ENCODE peak calls at places on chromosomes 5 and 9, in six cellular contexts. M is GM12891, E is SK-N-SH, Z is upper lobe of left lung, V is transverse colon, D is HCT116. S is an unnamed sample.

GRCh38 chr9:72924116-72924790 is 28.6 kb downstream of the ALDH1A1 start:
- DNase-seq in E (no peak), D (no peak), Z (no peak), M (no peak), V (no peak), S (no peak)

GRCh38 chr9:17018001-17018491 is 116.8 kb upstream of the CNTLN start:
- DNase-seq in V (no peak), Z (peak), D (no peak), M (no peak), E (no peak), S (peak)

GRCh38 chr5:137733922-137734695 is 1.8 kb downstream of the KLHL3 start:
- DNase-seq in M (no peak), E (no peak), D (no peak), Z (no peak), V (no peak), S (no peak)

GRCh38 chr9:79254900-79255651 is 316.7 kb upstream of the TLE4 start:
- DNase-seq in M (no peak), D (no peak), Z (no peak), V (no peak), E (no peak), S (no peak)

GRCh38 chr5:174626521-174626920 is 97.9 kb upstream of the MSX2 start:
- DNase-seq in D (no peak), Z (no peak), M (no peak), V (no peak), E (no peak), S (no peak)

GRCh38 chr5:146516151-146516475 is at the start of gene GPR151:
- DNase-seq in M (no peak), D (no peak), E (no peak), Z (no peak), V (no peak), S (no peak)

GRCh38 chr5:132747064-132747692 is at the start of gene CCNI2:
- DNase-seq in E (peak), D (no peak), Z (peak), V (peak), M (peak), S (no peak)

GRCh38 chr9:120982851-120983250 is 56.3 kb upstream of the TRAF1 start:
- DNase-seq in M (no peak), D (no peak), V (no peak), E (no peak), Z (no peak), S (no peak)

GRCh38 chr5:144368556-144368955 is 197.9 kb downstream of the KCTD16 start:
- DNase-seq in Z (no peak), D (no peak), E (no peak), M (no peak), V (no peak), S (no peak)

GRCh38 chr5:52469835-52470234 is 317.9 kb upstream of the ITGA1 start:
- DNase-seq in Z (no peak), V (no peak), M (no peak), D (no peak), E (no peak), S (no peak)

GRCh38 chr5:1405121-1405520 is 40.1 kb downstream of the SLC6A3 start:
- DNase-seq in E (no peak), M (no peak), D (no peak), V (no peak), Z (no peak), S (no peak)

GRCh38 chr9:22107646-22108045 is 98.5 kb upstream of the CDKN2B start:
- DNase-seq in M (no peak), D (no peak), E (no peak), Z (no peak), V (no peak), S (no peak)

GRCh38 chr5:127909078-127909477 is 174.5 kb upstream of the SLC12A2 start:
- DNase-seq in M (no peak), E (peak), V (no peak), Z (no peak), D (peak), S (no peak)

GRCh38 chr5:15995206-15996052 is 184.2 kb downstream of the MARCHF11 start:
- DNase-seq in E (peak), Z (no peak), M (no peak), D (no peak), V (no peak), S (no peak)

GRCh38 chr5:141692919-141693848 is 11.2 kb upstream of the ARAP3 start:
- DNase-seq in M (no peak), V (no peak), Z (no peak), E (no peak), D (no peak), S (no peak)
- TF ChIP-seq POLR2AphosphoS5 in M (no peak), V (no peak), Z (no peak), E (no peak), D (no peak), S (no peak)

GRCh38 chr9:15404171-15404570 is 18.5 kb upstream of the SNAPC3 start:
- DNase-seq in D (no peak), E (no peak), M (no peak), Z (no peak), V (no peak), S (no peak)

GRCh38 chr9:15401266-15401665 is 21.4 kb upstream of the SNAPC3 start:
- DNase-seq in Z (no peak), D (no peak), M (no peak), V (no peak), E (no peak), S (no peak)

GRCh38 chr9:15400281-15400941 is 22.3 kb upstream of the SNAPC3 start:
- DNase-seq in Z (no peak), M (no peak), E (no peak), V (no peak), D (no peak), S (no peak)

DNA sequence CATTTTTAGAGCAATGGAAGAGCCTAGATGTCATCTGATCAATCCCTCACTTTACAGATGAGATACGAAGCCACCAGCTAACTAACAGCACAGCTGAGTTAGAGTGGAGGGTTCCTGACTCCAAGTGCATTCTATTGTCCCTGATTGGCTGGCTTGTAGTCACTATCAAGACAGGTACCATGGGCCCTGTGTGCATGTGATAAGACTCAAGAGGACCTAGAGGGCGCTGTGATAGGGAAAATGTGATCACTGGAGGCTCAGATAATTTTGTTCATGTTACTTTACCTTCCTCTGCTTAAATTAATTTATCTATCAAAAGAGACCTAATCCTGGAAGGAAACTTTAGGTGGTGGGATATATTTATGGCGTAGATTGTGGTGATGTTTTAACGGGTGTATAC is 19.5 kb upstream of the SNAPC3 start:
- DNase-seq in Z (no peak), M (no peak), V (no peak), D (peak), E (peak), S (no peak)
- TF ChIP-seq POLR2AphosphoS5 in Z (no peak), M (no peak), V (no peak), D (no peak), E (no peak), S (no peak)

GRCh38 chr5:40988761-40989510 is 79.6 kb downstream of the C7 start:
- DNase-seq in V (no peak), E (no peak), Z (no peak), M (no peak), D (no peak), S (no peak)

GRCh38 chr5:40995816-40996586 is 75.1 kb downstream of the MROH2B start:
- DNase-seq in M (no peak), V (no peak), Z (no peak), D (no peak), E (no peak), S (no peak)

GRCh38 chr5:40991981-40992559 is 79.1 kb downstream of the MROH2B start:
- DNase-seq in D (no peak), E (no peak), M (no peak), V (no peak), Z (no peak), S (no peak)

GRCh38 chr5:40987349-40987748 is 78.1 kb downstream of the C7 start:
- DNase-seq in V (no peak), Z (no peak), D (no peak), E (no peak), M (no peak), S (no peak)

DNA sequence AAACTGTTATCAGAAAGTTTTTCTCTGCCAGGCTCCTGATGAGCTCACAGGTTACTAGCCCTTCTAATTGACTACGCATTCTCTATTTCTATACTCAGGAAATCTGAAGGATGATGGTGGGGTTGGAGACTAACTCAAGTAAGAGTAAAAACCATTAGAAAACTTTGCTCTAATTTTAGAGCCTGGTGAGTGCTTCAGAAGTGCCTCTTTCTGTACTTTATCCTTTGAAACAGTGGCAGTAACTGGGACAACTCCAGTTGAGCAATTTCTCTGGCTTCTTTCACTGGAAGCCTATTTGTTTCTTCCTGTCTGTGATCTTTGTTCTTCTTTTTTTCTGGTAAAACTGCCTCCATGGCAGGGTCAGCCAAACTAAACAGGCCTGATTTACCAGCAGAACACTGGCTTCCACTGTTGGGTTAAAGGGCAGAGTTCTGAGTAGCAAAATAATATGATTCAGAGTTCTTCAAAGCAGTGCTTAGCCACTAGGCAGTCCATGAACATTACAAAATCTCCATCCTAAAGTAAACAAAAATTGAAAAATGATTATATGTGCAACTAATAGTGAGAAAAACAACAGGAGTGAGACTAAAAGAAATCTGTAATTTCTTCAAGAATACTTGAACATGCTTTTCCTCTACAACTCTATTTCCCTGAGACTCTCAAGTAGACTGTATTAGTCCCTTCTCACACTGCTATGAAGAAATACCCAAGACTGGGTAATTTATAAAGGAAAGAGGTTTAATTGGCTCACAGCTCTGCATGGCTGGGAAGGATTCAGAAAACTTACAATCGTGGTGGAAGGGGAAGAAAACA is 79.8 kb downstream of the MROH2B start:
- DNase-seq in V (peak), M (no peak), D (no peak), Z (no peak), E (no peak), S (no peak)
- TF ChIP-seq POLR2AphosphoS5 in V (peak), M (no peak), D (no peak), Z (peak), E (no peak), S (no peak)

DNA sequence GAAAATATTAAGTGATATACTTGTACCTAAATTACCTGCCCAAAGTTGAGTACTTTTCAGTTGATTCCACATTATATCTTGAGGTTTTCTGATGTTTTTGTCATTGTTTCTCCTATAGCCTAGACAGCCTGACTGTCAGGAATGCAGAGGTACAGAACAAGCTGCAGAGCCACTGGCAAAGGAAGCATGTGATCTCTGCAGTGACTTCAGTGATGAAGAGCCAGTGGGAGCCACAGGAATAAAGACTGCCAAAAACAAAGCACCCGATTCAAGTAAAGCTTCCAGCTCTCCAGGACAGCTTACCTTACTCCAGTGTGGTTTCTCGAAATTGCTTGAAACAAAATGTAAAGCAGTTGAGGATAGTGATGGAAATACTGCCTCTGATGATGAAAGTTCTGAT is 96.3 kb downstream of the ERCC6L2 start:
- DNase-seq in V (no peak), E (no peak), Z (no peak), D (no peak), M (no peak), S (no peak)
- TF ChIP-seq POLR2AphosphoS5 in V (no peak), E (no peak), Z (no peak), D (no peak), M (no peak), S (no peak)